ENCODE peak calls at places on chromosomes 7 and 10, in ten cellular contexts. J is upper lobe of right lung, B is A549, F is neural crest cell, L is astrocyte of the cerebellum, G is fibroblast of pulmonary artery, O is lower lobe of right lung, T is Caco-2, X is body of pancreas, U is tibial nerve. Q is an unnamed sample.

GRCh38 chr7:157851501-157852067 is 514.8 kb downstream of the DNAJB6 start:
- DNase-seq in J (peak), B (no peak), F (peak), L (no peak), G (no peak), O (peak), T (no peak), X (peak), U (peak), Q (no peak)

GRCh38 chr7:66741-67140 is 125.6 kb upstream of the FAM20C start:
- DNase-seq in J (peak), B (no peak), F (no peak), L (no peak), G (no peak), O (peak), T (no peak), X (no peak), U (no peak), Q (no peak)

GRCh38 chr10:52532650-52533290 is 218.7 kb downstream of the DKK1 start:
- DNase-seq in J (no peak), B (no peak), F (no peak), L (no peak), G (no peak), O (no peak), T (no peak), X (no peak), U (no peak), Q (no peak)

GRCh38 chr10:114932225-114932624 is 5.8 kb upstream of the TRUB1 start:
- DNase-seq in J (no peak), B (no peak), F (no peak), L (no peak), G (no peak), O (no peak), T (no peak), X (no peak), U (no peak), Q (no peak)

GRCh38 chr10:46542567-46543323 is 13.7 kb downstream of the GPRIN2 start:
- DNase-seq in J (peak), B (no peak), F (no peak), L (no peak), G (no peak), O (peak), T (no peak), X (no peak), U (no peak), Q (no peak)

GRCh38 chr10:100980327-100981110 is 6.8 kb downstream of the MRPL43 start:
- DNase-seq in J (no peak), B (no peak), F (no peak), L (no peak), G (no peak), O (no peak), T (no peak), X (no peak), U (no peak), Q (no peak)

GRCh38 chr7:121714559-121715303 is 158.2 kb upstream of the PTPRZ1 start:
- DNase-seq in J (no peak), B (no peak), F (no peak), L (no peak), G (no peak), O (no peak), T (peak), X (peak), U (no peak), Q (no peak)

GRCh38 chr10:13219685-13220670 is 14.2 kb downstream of the UCMA start:
- DNase-seq in J (peak), B (peak), F (no peak), L (no peak), G (peak), O (no peak), T (peak), X (no peak), U (no peak), Q (no peak)

GRCh38 chr10:110818311-110819257 is 53.1 kb upstream of the PDCD4 start:
- DNase-seq in J (no peak), B (no peak), F (no peak), L (no peak), G (no peak), O (peak), T (peak), X (peak), U (no peak), Q (no peak)

GRCh38 chr7:131511774-131512535 is 44.5 kb downstream of the PODXL start:
- DNase-seq in J (no peak), B (no peak), F (no peak), L (no peak), G (peak), O (no peak), T (no peak), X (no peak), U (no peak), Q (no peak)

GRCh38 chr10:44064987-44065787 is 319.7 kb downstream of the CXCL12 start:
- DNase-seq in J (no peak), B (no peak), F (no peak), L (no peak), G (no peak), O (no peak), T (no peak), X (no peak), U (no peak), Q (no peak)

GRCh38 chr7:35761882-35762720 is 38.8 kb upstream of the SEPTIN7 start:
- DNase-seq in J (no peak), B (no peak), F (no peak), L (no peak), G (peak), O (no peak), T (no peak), X (no peak), U (no peak), Q (no peak)

GRCh38 chr10:12973149-12973718 is 28.3 kb downstream of the CCDC3 start:
- DNase-seq in J (no peak), B (no peak), F (no peak), L (no peak), G (no peak), O (no peak), T (no peak), X (no peak), U (no peak), Q (no peak)

GRCh38 chr10:104614245-104614831 is 26.8 kb upstream of the SORCS3 start:
- DNase-seq in J (no peak), B (peak), F (peak), L (no peak), G (peak), O (no peak), T (peak), X (no peak), U (no peak), Q (no peak)

GRCh38 chr10:93678805-93679587 is 23.4 kb downstream of the FRA10AC1 start:
- DNase-seq in J (no peak), B (no peak), F (no peak), L (no peak), G (no peak), O (no peak), T (no peak), X (no peak), U (no peak), Q (no peak)

GRCh38 chr7:66399566-66399965 is 194.4 kb downstream of the TPST1 start:
- DNase-seq in J (no peak), B (no peak), F (no peak), L (no peak), G (peak), O (no peak), T (no peak), X (no peak), U (no peak), Q (no peak)

GRCh38 chr7:35793225-35793579 is 7.7 kb upstream of the SEPTIN7 start:
- DNase-seq in J (no peak), B (no peak), F (no peak), L (no peak), G (peak), O (no peak), T (no peak), X (no peak), U (no peak), Q (no peak)

GRCh38 chr7:45889367-45890067 is 1.2 kb downstream of the IGFBP1 start:
- DNase-seq in J (no peak), B (no peak), F (no peak), L (no peak), G (no peak), O (no peak), T (no peak), X (no peak), U (no peak), Q (no peak)

GRCh38 chr7:87287738-87288341 is 57.6 kb upstream of the CROT start:
- DNase-seq in J (no peak), B (no peak), F (no peak), L (no peak), G (no peak), O (no peak), T (no peak), X (no peak), U (no peak), Q (no peak)
- TF ChIP-seq CTCF in J (no peak), B (no peak), F (no peak), L (no peak), G (no peak), O (no peak), T (no peak), X (no peak), U (no peak), Q (no peak)

GRCh38 chr7:30028749-30029635 is 780 bp downstream of the PLEKHA8 start:
- DNase-seq in J (no peak), B (peak), F (no peak), L (no peak), G (peak), O (no peak), T (no peak), X (no peak), U (peak), Q (no peak)
- TF ChIP-seq CTCF in J (no peak), B (no peak), F (peak), L (no peak), G (peak), O (no peak), T (no peak), X (no peak), U (no peak), Q (no peak)

GRCh38 chr10:69826789-69827532 is 25.3 kb downstream of the COL13A1 start:
- DNase-seq in J (no peak), B (no peak), F (no peak), L (no peak), G (no peak), O (no peak), T (no peak), X (no peak), U (no peak), Q (no peak)
- TF ChIP-seq CTCF in J (no peak), B (no peak), F (peak), L (peak), G (no peak), O (no peak), T (no peak), X (no peak), U (no peak), Q (no peak)

GRCh38 chr7:141586878-141587277 is 35.7 kb downstream of the AGK start:
- DNase-seq in J (no peak), B (no peak), F (no peak), L (no peak), G (no peak), O (no peak), T (no peak), X (no peak), U (no peak), Q (no peak)
- TF ChIP-seq CTCF in J (no peak), B (no peak), F (no peak), L (no peak), G (no peak), O (no peak), T (no peak), X (no peak), U (no peak), Q (no peak)

Q was measured in AG09319.